ENCODE peak calls at places on chromosomes 2 and 18, in six cellular contexts. One of them, this sample, is unnamed.

GRCh38 chr18:46720521-46720920 is 36.3 kb downstream of the ST8SIA5 start:
- DNase-seq in mammary epithelial cell: no peak
- DNase-seq in HCT116: no peak
- DNase-seq in GM23248: peak
- DNase-seq in prostate gland: no peak
- DNase-seq in cardiac muscle cell: no peak
- DNase-seq in this sample: no peak

GRCh38 chr2:219446101-219446504 is 11.5 kb downstream of the SPEG start:
- DNase-seq in GM23248: peak
- DNase-seq in HCT116: no peak
- DNase-seq in cardiac muscle cell: no peak
- DNase-seq in prostate gland: no peak
- DNase-seq in mammary epithelial cell: peak
- DNase-seq in this sample: no peak

GRCh38 chr2:9744256-9745004 is 98.8 kb upstream of the TAF1B start:
- DNase-seq in HCT116: no peak
- DNase-seq in prostate gland: no peak
- DNase-seq in GM23248: no peak
- DNase-seq in mammary epithelial cell: no peak
- DNase-seq in cardiac muscle cell: no peak
- DNase-seq in this sample: no peak

GRCh38 chr2:162838141-162838500 is 446 bp downstream of the KCNH7 start:
- DNase-seq in GM23248: no peak
- DNase-seq in HCT116: no peak
- DNase-seq in mammary epithelial cell: no peak
- DNase-seq in prostate gland: no peak
- DNase-seq in cardiac muscle cell: peak
- DNase-seq in this sample: no peak

GRCh38 chr2:219125225-219125885 is 35.3 kb downstream of the NHEJ1 start:
- DNase-seq in GM23248: peak
- DNase-seq in mammary epithelial cell: peak
- DNase-seq in prostate gland: no peak
- DNase-seq in cardiac muscle cell: no peak
- DNase-seq in HCT116: peak
- DNase-seq in this sample: no peak

GRCh38 chr2:206361407-206362045 is 81.8 kb upstream of the ADAM23 start:
- DNase-seq in cardiac muscle cell: no peak
- DNase-seq in GM23248: peak
- DNase-seq in prostate gland: no peak
- DNase-seq in HCT116: no peak
- DNase-seq in mammary epithelial cell: peak
- DNase-seq in this sample: no peak

GRCh38 chr2:134518101-134518500 is 200.7 kb downstream of the TMEM163 start:
- DNase-seq in GM23248: no peak
- DNase-seq in cardiac muscle cell: no peak
- DNase-seq in HCT116: no peak
- DNase-seq in prostate gland: no peak
- DNase-seq in mammary epithelial cell: no peak
- DNase-seq in this sample: no peak

GRCh38 chr2:96116424-96116878 is at the start of gene ADRA2B:
- DNase-seq in cardiac muscle cell: peak
- DNase-seq in GM23248: peak
- DNase-seq in HCT116: peak
- DNase-seq in mammary epithelial cell: peak
- DNase-seq in prostate gland: peak
- DNase-seq in this sample: peak

GRCh38 chr2:20509766-20510490 is 63.1 kb downstream of the RHOB start:
- DNase-seq in HCT116: peak
- DNase-seq in GM23248: peak
- DNase-seq in mammary epithelial cell: peak
- DNase-seq in prostate gland: peak
- DNase-seq in cardiac muscle cell: peak
- DNase-seq in this sample: peak

GRCh38 chr2:12741361-12741760 is 24.6 kb downstream of the TRIB2 start:
- DNase-seq in GM23248: no peak
- DNase-seq in mammary epithelial cell: no peak
- DNase-seq in prostate gland: no peak
- DNase-seq in HCT116: no peak
- DNase-seq in cardiac muscle cell: no peak
- DNase-seq in this sample: no peak

GRCh38 chr18:70154591-70155194 is 50.8 kb downstream of the RTTN start:
- DNase-seq in cardiac muscle cell: no peak
- DNase-seq in GM23248: peak
- DNase-seq in mammary epithelial cell: peak
- DNase-seq in prostate gland: no peak
- DNase-seq in HCT116: no peak
- DNase-seq in this sample: no peak

GRCh38 chr18:32674491-32674890 is 98.3 kb downstream of the KLHL14 start:
- DNase-seq in cardiac muscle cell: peak
- DNase-seq in mammary epithelial cell: no peak
- DNase-seq in HCT116: no peak
- DNase-seq in GM23248: peak
- DNase-seq in prostate gland: no peak
- DNase-seq in this sample: no peak

GRCh38 chr2:201257381-201257940 is 2.9 kb upstream of the CASP8 start:
- DNase-seq in GM23248: no peak
- DNase-seq in HCT116: no peak
- DNase-seq in prostate gland: no peak
- DNase-seq in mammary epithelial cell: no peak
- DNase-seq in cardiac muscle cell: no peak
- DNase-seq in this sample: no peak

GRCh38 chr2:35298493-35298892 is 1057.1 kb upstream of the CRIM1 start:
- DNase-seq in prostate gland: peak
- DNase-seq in mammary epithelial cell: peak
- DNase-seq in cardiac muscle cell: no peak
- DNase-seq in HCT116: no peak
- DNase-seq in GM23248: peak
- DNase-seq in this sample: peak

GRCh38 chr2:105828543-105828942 is 83.8 kb downstream of the NCK2 start:
- DNase-seq in mammary epithelial cell: no peak
- DNase-seq in GM23248: no peak
- DNase-seq in HCT116: no peak
- DNase-seq in prostate gland: no peak
- DNase-seq in cardiac muscle cell: no peak
- DNase-seq in this sample: no peak

GRCh38 chr18:74283255-74283554 is 8.6 kb downstream of the CYB5A start:
- DNase-seq in prostate gland: no peak
- DNase-seq in HCT116: no peak
- DNase-seq in cardiac muscle cell: no peak
- DNase-seq in GM23248: no peak
- DNase-seq in mammary epithelial cell: no peak
- DNase-seq in this sample: no peak

GRCh38 chr2:62287895-62288589 is 92.1 kb downstream of the B3GNT2 start:
- DNase-seq in cardiac muscle cell: peak
- DNase-seq in mammary epithelial cell: peak
- DNase-seq in HCT116: no peak
- DNase-seq in GM23248: peak
- DNase-seq in prostate gland: no peak
- DNase-seq in this sample: no peak

GRCh38 chr2:133967326-133967725 is 286.5 kb upstream of the MGAT5 start:
- DNase-seq in GM23248: no peak
- DNase-seq in prostate gland: no peak
- DNase-seq in mammary epithelial cell: no peak
- DNase-seq in cardiac muscle cell: no peak
- DNase-seq in HCT116: no peak
- DNase-seq in this sample: no peak

GRCh38 chr2:156601840-156602551 is 165.8 kb downstream of the GPD2 start:
- DNase-seq in mammary epithelial cell: no peak
- DNase-seq in HCT116: no peak
- DNase-seq in prostate gland: no peak
- DNase-seq in GM23248: no peak
- DNase-seq in cardiac muscle cell: no peak
- DNase-seq in this sample: no peak

GRCh38 chr2:240791211-240791800 is 28.7 kb downstream of the KIF1A start:
- DNase-seq in prostate gland: no peak
- DNase-seq in HCT116: no peak
- DNase-seq in mammary epithelial cell: no peak
- DNase-seq in cardiac muscle cell: no peak
- DNase-seq in GM23248: no peak
- DNase-seq in this sample: no peak

GRCh38 chr2:118224888-118225264 is 136.6 kb downstream of the INSIG2 start:
- DNase-seq in HCT116: no peak
- DNase-seq in cardiac muscle cell: no peak
- DNase-seq in prostate gland: no peak
- DNase-seq in GM23248: no peak
- DNase-seq in mammary epithelial cell: no peak
- DNase-seq in this sample: no peak

GRCh38 chr2:69059731-69060290 is 46.8 kb downstream of the ANTXR1 start:
- DNase-seq in mammary epithelial cell: no peak
- DNase-seq in prostate gland: no peak
- DNase-seq in GM23248: peak
- DNase-seq in cardiac muscle cell: no peak
- DNase-seq in HCT116: no peak
- DNase-seq in this sample: no peak

GRCh38 chr2:54038835-54039234 is 68.0 kb upstream of the PSME4 start:
- DNase-seq in cardiac muscle cell: no peak
- DNase-seq in HCT116: peak
- DNase-seq in mammary epithelial cell: peak
- DNase-seq in prostate gland: no peak
- DNase-seq in GM23248: peak
- DNase-seq in this sample: no peak

GRCh38 chr2:53422979-53423378 is 344.6 kb upstream of the CHAC2 start:
- DNase-seq in prostate gland: peak
- DNase-seq in mammary epithelial cell: peak
- DNase-seq in GM23248: peak
- DNase-seq in HCT116: peak
- DNase-seq in cardiac muscle cell: peak
- DNase-seq in this sample: no peak

GRCh38 chr2:172985139-172985874 is 90.3 kb upstream of the MAP3K20 start:
- DNase-seq in HCT116: peak
- DNase-seq in GM23248: peak
- DNase-seq in prostate gland: no peak
- DNase-seq in cardiac muscle cell: no peak
- DNase-seq in mammary epithelial cell: peak
- DNase-seq in this sample: peak
- H3K27ac ChIP-seq in HCT116: no peak
- H3K27ac ChIP-seq in GM23248: peak
- H3K27ac ChIP-seq in prostate gland: no peak
- H3K27ac ChIP-seq in cardiac muscle cell: no peak
- H3K27ac ChIP-seq in mammary epithelial cell: peak
- H3K27ac ChIP-seq in this sample: peak

GRCh38 chr2:28336264-28336992 is 56.2 kb upstream of the FOSL2 start:
- DNase-seq in mammary epithelial cell: no peak
- DNase-seq in cardiac muscle cell: no peak
- DNase-seq in prostate gland: no peak
- DNase-seq in GM23248: no peak
- DNase-seq in HCT116: no peak
- DNase-seq in this sample: no peak
- H3K27ac ChIP-seq in mammary epithelial cell: no peak
- H3K27ac ChIP-seq in cardiac muscle cell: no peak
- H3K27ac ChIP-seq in prostate gland: no peak
- H3K27ac ChIP-seq in GM23248: no peak
- H3K27ac ChIP-seq in HCT116: no peak
- H3K27ac ChIP-seq in this sample: no peak

GRCh38 chr2:3486047-3487027 is 33.0 kb downstream of the ADI1 start:
- DNase-seq in mammary epithelial cell: no peak
- DNase-seq in prostate gland: no peak
- DNase-seq in GM23248: no peak
- DNase-seq in cardiac muscle cell: no peak
- DNase-seq in HCT116: no peak
- DNase-seq in this sample: no peak
- H3K27ac ChIP-seq in mammary epithelial cell: no peak
- H3K27ac ChIP-seq in prostate gland: no peak
- H3K27ac ChIP-seq in GM23248: no peak
- H3K27ac ChIP-seq in cardiac muscle cell: no peak
- H3K27ac ChIP-seq in HCT116: no peak
- H3K27ac ChIP-seq in this sample: no peak

DNA sequence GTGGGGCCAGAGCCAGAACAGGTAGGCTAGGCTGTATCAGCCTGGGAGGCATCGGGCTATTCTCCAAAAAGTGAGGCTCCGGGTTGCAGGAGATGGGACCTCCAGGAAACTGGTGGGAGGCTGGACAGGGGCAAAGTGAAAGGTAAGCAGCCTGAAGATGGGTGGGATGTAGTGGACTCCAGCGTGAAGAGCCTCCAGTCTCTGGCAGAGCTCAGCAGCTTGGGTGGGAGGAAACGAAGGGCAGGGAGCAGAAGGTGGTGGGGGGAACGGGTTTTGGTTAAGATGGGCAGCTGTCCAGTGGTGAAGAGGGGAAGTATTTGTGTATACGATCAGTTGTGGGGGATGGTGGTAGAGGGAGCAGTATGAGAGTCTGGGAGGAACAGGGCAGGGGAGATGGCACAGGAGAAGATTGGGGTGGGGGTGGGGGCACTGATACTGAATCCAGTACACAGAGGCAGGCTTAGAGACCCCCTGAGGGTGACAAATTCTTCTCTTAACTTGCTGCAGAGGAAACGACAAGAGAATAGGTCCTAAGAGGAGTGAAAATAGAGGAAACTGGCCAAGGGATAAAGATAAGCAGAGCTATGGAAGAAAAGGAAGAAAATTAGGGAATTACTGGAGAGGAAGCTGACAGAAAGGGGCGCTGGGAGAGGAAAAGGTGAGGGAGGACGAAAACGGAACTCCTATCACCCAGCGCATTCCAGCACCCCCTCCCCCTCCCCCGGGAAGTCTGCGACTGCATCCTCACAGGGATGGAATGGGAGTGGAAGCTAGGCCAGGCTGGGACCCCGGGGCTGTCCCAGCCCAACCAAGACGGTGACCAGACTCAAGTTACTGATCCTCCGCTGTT is 2.9 kb upstream of the EMX1 start:
- DNase-seq in GM23248: no peak
- DNase-seq in HCT116: no peak
- DNase-seq in cardiac muscle cell: no peak
- DNase-seq in mammary epithelial cell: no peak
- DNase-seq in prostate gland: no peak
- DNase-seq in this sample: no peak
- H3K27ac ChIP-seq in GM23248: no peak
- H3K27ac ChIP-seq in HCT116: no peak
- H3K27ac ChIP-seq in cardiac muscle cell: no peak
- H3K27ac ChIP-seq in mammary epithelial cell: no peak
- H3K27ac ChIP-seq in prostate gland: no peak
- H3K27ac ChIP-seq in this sample: no peak

GRCh38 chr2:5740073-5740472 is 47.9 kb downstream of the SOX11 start:
- DNase-seq in HCT116: no peak
- DNase-seq in GM23248: no peak
- DNase-seq in mammary epithelial cell: no peak
- DNase-seq in cardiac muscle cell: no peak
- DNase-seq in prostate gland: peak
- DNase-seq in this sample: no peak
- H3K27ac ChIP-seq in HCT116: no peak
- H3K27ac ChIP-seq in GM23248: no peak
- H3K27ac ChIP-seq in mammary epithelial cell: no peak
- H3K27ac ChIP-seq in cardiac muscle cell: no peak
- H3K27ac ChIP-seq in prostate gland: no peak
- H3K27ac ChIP-seq in this sample: no peak